ENCODE peak calls at places on chromosomes 16 and 17, in eight cellular contexts. L, R, W, S, P, T, G and F are unnamed samples.
A peak's percentile ranks its signal among the peaks of the same experiment; 100 is the strongest.

GRCh38 chr17:30793282-30793977 is 31.1 kb downstream of the CRLF3 start:
- DNase-seq in L (no peak), R (no peak), W (no peak), S (no peak), P (no peak), T (no peak), G (no peak), F (no peak)

GRCh38 chr17:34413443-34414076 is 50.5 kb upstream of the CCL1 start:
- DNase-seq in L (no peak), R (no peak), W (no peak), S (no peak), P (no peak), T (no peak), G (no peak), F (no peak)

GRCh38 chr17:65218261-65218660 is 81.1 kb downstream of the RGS9 start:
- DNase-seq in L (no peak), R (no peak), W (no peak), S (no peak), P (no peak), T (peak; percentile 37), G (no peak), F (no peak)

GRCh38 chr17:7440823-7441174 is 1.5 kb downstream of the FGF11 start:
- DNase-seq in L (peak; percentile 66), R (no peak), W (peak; percentile 73), S (peak; percentile 19), P (no peak), T (peak; percentile 87), G (peak; percentile 50), F (peak; percentile 34)

GRCh38 chr17:13788385-13788784 is 186.7 kb upstream of the HS3ST3A1 start:
- DNase-seq in L (no peak), R (peak; percentile 83), W (no peak), S (no peak), P (no peak), T (no peak), G (no peak), F (no peak)

GRCh38 chr16:67542464-67542863 is 13.8 kb downstream of the RIPOR1 start:
- DNase-seq in L (no peak), R (no peak), W (peak; percentile 63), S (peak; percentile 73), P (no peak), T (peak; percentile 69), G (peak; percentile 63), F (peak; percentile 92)

GRCh38 chr16:73071131-73071940 is 23.4 kb upstream of the ZFHX3 start:
- DNase-seq in L (peak; percentile 73), R (peak; percentile 78), W (no peak), S (no peak), P (no peak), T (peak; percentile 25), G (no peak), F (peak; percentile 48)

GRCh38 chr17:73166731-73167581 is 2.1 kb downstream of the SSTR2 start:
- DNase-seq in L (no peak), R (no peak), W (peak; percentile 74), S (no peak), P (peak; percentile 77), T (no peak), G (peak; percentile 39), F (no peak)

GRCh38 chr17:82932146-82933005 is 92.6 kb upstream of the ZNF750 start:
- DNase-seq in L (no peak), R (no peak), W (peak; percentile 48), S (no peak), P (no peak), T (no peak), G (no peak), F (peak; percentile 72)

GRCh38 chr17:80779961-80780380 is 211.7 kb upstream of the CHMP6 start:
- DNase-seq in L (no peak), R (no peak), W (no peak), S (no peak), P (no peak), T (no peak), G (no peak), F (no peak)

GRCh38 chr16:15732416-15732815 is 82.4 kb downstream of the NDE1 start:
- DNase-seq in L (no peak), R (no peak), W (no peak), S (no peak), P (no peak), T (no peak), G (no peak), F (no peak)

GRCh38 chr17:2067559-2067958 is 12.7 kb downstream of the HIC1 start:
- DNase-seq in L (no peak), R (no peak), W (peak; percentile 92), S (no peak), P (no peak), T (no peak), G (no peak), F (no peak)

GRCh38 chr17:81397314-81398169 is 2.3 kb downstream of the BAHCC1 start:
- DNase-seq in L (peak; percentile 97), R (peak; percentile 73), W (peak; percentile 73), S (peak; percentile 22), P (peak; percentile 58), T (peak; percentile 79), G (no peak), F (peak; percentile 74)

GRCh38 chr17:39194089-39194984 is 3.1 kb downstream of the CACNB1 start:
- DNase-seq in L (peak; percentile 81), R (peak; percentile 84), W (no peak), S (no peak), P (peak; percentile 88), T (peak; percentile 75), G (no peak), F (peak; percentile 95)

GRCh38 chr16:10594312-10594950 is 14.0 kb upstream of the EMP2 start:
- DNase-seq in L (no peak), R (no peak), W (no peak), S (no peak), P (no peak), T (no peak), G (no peak), F (no peak)

GRCh38 chr17:64262422-64263260 is at the start of gene TEX2:
- DNase-seq in L (peak; percentile 45), R (peak; percentile 49), W (peak; percentile 46), S (peak; percentile 58), P (peak; percentile 49), T (peak; percentile 87), G (peak; percentile 10), F (peak; percentile 42)

GRCh38 chr16:3830625-3831254 is 49.8 kb downstream of the CREBBP start:
- DNase-seq in L (no peak), R (no peak), W (no peak), S (no peak), P (no peak), T (no peak), G (no peak), F (no peak)

GRCh38 chr16:67248401-67249177 is at the start of gene SLC9A5:
- DNase-seq in L (peak; percentile 71), R (peak; percentile 58), W (peak; percentile 54), S (no peak), P (peak; percentile 49), T (no peak), G (no peak), F (peak; percentile 50)

GRCh38 chr17:80468222-80468621 is 8.2 kb downstream of the NPTX1 start:
- DNase-seq in L (peak; percentile 80), R (peak; percentile 75), W (no peak), S (no peak), P (no peak), T (no peak), G (no peak), F (no peak)

GRCh38 chr17:57293077-57293476 is 36.8 kb downstream of the MSI2 start:
- DNase-seq in L (no peak), R (no peak), W (peak; percentile 38), S (no peak), P (no peak), T (peak; percentile 33), G (no peak), F (no peak)

GRCh38 chr16:77540656-77541055 is 105.8 kb upstream of the ADAMTS18 start:
- DNase-seq in L (no peak), R (no peak), W (peak; percentile 64), S (no peak), P (no peak), T (peak; percentile 90), G (no peak), F (no peak)

GRCh38 chr17:46785696-46786095 is 32.8 kb downstream of the WNT3 start:
- DNase-seq in L (peak; percentile 80), R (peak; percentile 36), W (no peak), S (no peak), P (no peak), T (no peak), G (no peak), F (no peak)

GRCh38 chr17:76554131-76554530 is 14.3 kb downstream of the PRCD start:
- DNase-seq in L (no peak), R (no peak), W (no peak), S (no peak), P (peak; percentile 97), T (peak; percentile 49), G (no peak), F (no peak)

GRCh38 chr16:64459821-64460220 is 662.0 kb downstream of the CDH11 start:
- DNase-seq in L (no peak), R (no peak), W (no peak), S (no peak), P (no peak), T (peak; percentile 88), G (no peak), F (no peak)

GRCh38 chr17:45394001-45394912 is 38.4 kb downstream of the ARHGAP27 start:
- DNase-seq in L (no peak), R (no peak), W (no peak), S (no peak), P (no peak), T (peak; percentile 98), G (no peak), F (no peak)

GRCh38 chr17:68853439-68853838 is 101.8 kb downstream of the ABCA8 start:
- DNase-seq in L (no peak), R (no peak), W (no peak), S (no peak), P (no peak), T (no peak), G (no peak), F (no peak)

GRCh38 chr16:84942786-84943185 is 68.5 kb downstream of the ZDHHC7 start:
- DNase-seq in L (no peak), R (no peak), W (no peak), S (no peak), P (no peak), T (no peak), G (peak; percentile 15), F (no peak)

GRCh38 chr17:1485748-1486376 is 6.6 kb downstream of the MYO1C start:
- DNase-seq in L (peak; percentile 41), R (peak; percentile 69), W (peak; percentile 79), S (peak; percentile 54), P (no peak), T (peak; percentile 75), G (peak; percentile 51), F (peak; percentile 83)

GRCh38 chr17:81401727-81402529 is 6.7 kb downstream of the BAHCC1 start:
- DNase-seq in L (peak; percentile 69), R (peak; percentile 64), W (peak; percentile 64), S (no peak), P (peak; percentile 51), T (no peak), G (no peak), F (peak; percentile 73)

GRCh38 chr17:18241229-18241871 is 15.9 kb downstream of the LLGL1 start:
- DNase-seq in L (no peak), R (no peak), W (no peak), S (no peak), P (no peak), T (no peak), G (no peak), F (no peak)

GRCh38 chr17:72164340-72164739 is 43.5 kb downstream of the SOX9 start:
- DNase-seq in L (no peak), R (no peak), W (no peak), S (no peak), P (no peak), T (no peak), G (no peak), F (no peak)

GRCh38 chr16:8869212-8869987 is 594 bp upstream of the CARHSP1 start:
- DNase-seq in L (peak; percentile 77), R (no peak), W (no peak), S (no peak), P (no peak), T (no peak), G (no peak), F (no peak)

GRCh38 chr17:50715471-50715870 is 3.9 kb upstream of the LUC7L3 start:
- DNase-seq in L (no peak), R (no peak), W (no peak), S (no peak), P (no peak), T (no peak), G (no peak), F (no peak)

GRCh38 chr16:74111583-74111982 is 185.0 kb upstream of the PSMD7 start:
- DNase-seq in L (no peak), R (no peak), W (no peak), S (no peak), P (no peak), T (no peak), G (no peak), F (no peak)